ENCODE peak calls at places on chromosomes 5 and 9, in seven cellular contexts. P, J, Y, U, A, M and Q are unnamed samples.

GRCh38 chr9:5835808-5836207 is 2.9 kb upstream of the ERMP1 start:
- DNase-seq in Y (no peak), M (no peak), A (no peak), U (no peak), P (no peak), J (no peak), Q (no peak)

GRCh38 chr5:135220394-135221186 is 178.4 kb downstream of the MACROH2A1 start:
- DNase-seq in J (no peak), A (no peak), P (no peak), U (no peak), M (no peak), Y (no peak), Q (no peak)

GRCh38 chr9:70477146-70477745 is 62.8 kb upstream of the KLF9 start:
- DNase-seq in U (peak; percentile 55), Y (no peak), A (no peak), P (no peak), J (no peak), M (no peak), Q (no peak)

GRCh38 chr5:81202652-81203051 is 30.5 kb upstream of the CKMT2 start:
- DNase-seq in P (no peak), J (no peak), U (peak; percentile 14), M (no peak), Y (no peak), A (no peak), Q (no peak)

GRCh38 chr5:122896598-122897282 is 51.3 kb downstream of the SNX24 start:
- DNase-seq in M (no peak), U (peak; percentile 85), J (no peak), A (peak; percentile 50), Y (no peak), P (no peak), Q (no peak)

GRCh38 chr9:87271696-87272477 is 225.8 kb upstream of the DAPK1 start:
- DNase-seq in P (no peak), A (peak; percentile 30), U (peak; percentile 13), M (no peak), Y (no peak), J (no peak), Q (no peak)

GRCh38 chr9:708556-709432 is 132.7 kb upstream of the DMRT1 start:
- DNase-seq in P (no peak), M (no peak), J (no peak), U (no peak), A (peak; percentile 40), Y (no peak), Q (no peak)

GRCh38 chr9:75390951-75391350 is 302.6 kb downstream of the OSTF1 start:
- DNase-seq in J (no peak), Y (no peak), U (no peak), P (no peak), A (no peak), M (no peak), Q (no peak)

GRCh38 chr5:108747111-108748009 is at the start of gene FER:
- DNase-seq in A (peak; percentile 73), M (peak; percentile 54), P (no peak), U (peak; percentile 79), Y (no peak), J (peak; percentile 73), Q (no peak)

GRCh38 chr9:104780796-104781395 is 17.0 kb downstream of the NIPSNAP3B start:
- DNase-seq in P (no peak), A (peak; percentile 29), J (no peak), Y (no peak), U (peak; percentile 32), M (peak; percentile 10), Q (no peak)

GRCh38 chr5:67066815-67067214 is 129.8 kb downstream of the CD180 start:
- DNase-seq in P (no peak), Y (no peak), A (no peak), J (no peak), M (no peak), U (peak; percentile 39), Q (no peak)

GRCh38 chr5:35938518-35939227 is at the start of gene CAPSL:
- DNase-seq in M (peak; percentile 98), P (peak; percentile 95), U (peak; percentile 70), A (peak; percentile 87), J (peak; percentile 13), Y (peak; percentile 79), Q (peak; percentile 74)

GRCh38 chr5:134139377-134139851 is 24.9 kb downstream of the TCF7 start:
- DNase-seq in A (no peak), J (no peak), U (no peak), M (no peak), P (no peak), Y (no peak), Q (no peak)

GRCh38 chr5:172956936-172957335 is 2.3 kb upstream of the RPL26L1 start:
- DNase-seq in A (no peak), P (no peak), J (no peak), U (no peak), M (no peak), Y (no peak), Q (no peak)

GRCh38 chr9:112097712-112098688 is 77.1 kb downstream of the SUSD1 start:
- DNase-seq in U (peak; percentile 77), M (peak; percentile 92), Y (peak; percentile 72), P (peak; percentile 86), A (peak; percentile 78), J (peak; percentile 62), Q (peak; percentile 80)

GRCh38 chr9:125743687-125744428 is 3.3 kb upstream of the PBX3 start:
- DNase-seq in Y (no peak), M (no peak), P (no peak), U (no peak), J (no peak), A (peak; percentile 35), Q (no peak)

GRCh38 chr5:22900801-22901310 is 47.7 kb upstream of the CDH12 start:
- DNase-seq in P (no peak), J (no peak), A (no peak), M (no peak), Y (no peak), U (no peak), Q (no peak)

GRCh38 chr9:123174887-123175518 is 93.4 kb downstream of the STRBP start:
- DNase-seq in A (no peak), J (no peak), M (no peak), P (no peak), U (no peak), Y (peak; percentile 17), Q (no peak)

GRCh38 chr9:114401344-114401743 is 13.6 kb upstream of the AKNA start:
- DNase-seq in Y (no peak), P (no peak), M (peak; percentile 39), U (no peak), A (no peak), J (no peak), Q (no peak)

GRCh38 chr9:125119643-125120286 is 23.6 kb downstream of the SCAI start:
- DNase-seq in P (no peak), A (peak; percentile 45), M (peak; percentile 31), J (peak; percentile 18), U (peak; percentile 55), Y (no peak), Q (no peak)

GRCh38 chr9:127388037-127388855 is 8.7 kb upstream of the SLC2A8 start:
- DNase-seq in P (no peak), A (peak; percentile 97), M (peak; percentile 38), Y (no peak), U (peak; percentile 98), J (peak; percentile 95), Q (no peak)

GRCh38 chr5:145830594-145830993 is 4.5 kb downstream of the PRELID2 start:
- DNase-seq in J (no peak), U (peak; percentile 81), A (peak; percentile 19), M (no peak), P (no peak), Y (no peak), Q (no peak)
- H3K4me1 ChIP-seq in J (peaks cover 2% of the 10 kb centered on the region), U (peaks cover 7% of the 10 kb centered on the region), A (peaks cover 6% of the 10 kb centered on the region), M (peaks cover under 1% of the 10 kb centered on the region), P (no peaks in the 10 kb centered on the region), Y (peaks cover under 1% of the 10 kb centered on the region), Q (peaks cover 3% of the 10 kb centered on the region)

DNA sequence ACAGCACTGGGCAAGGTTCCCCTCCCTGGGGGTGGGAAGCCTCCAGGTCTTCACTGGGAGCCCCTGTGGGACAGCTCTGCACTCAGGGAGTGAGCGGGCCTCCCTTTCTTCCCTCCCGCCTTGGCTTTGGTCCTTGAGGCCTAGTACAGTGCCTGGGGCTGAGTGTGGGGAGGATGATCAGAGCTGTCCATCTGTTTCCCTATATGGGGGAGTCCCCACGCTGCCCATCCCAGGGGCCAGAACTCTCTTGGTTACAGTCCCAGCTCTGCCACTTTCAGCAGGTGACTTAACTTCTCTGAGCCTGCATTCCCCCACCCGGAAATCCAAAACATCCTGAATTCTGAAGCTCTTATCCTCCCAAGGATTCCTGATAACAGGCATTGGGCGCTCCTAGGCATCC is 42.6 kb downstream of the DAB2IP start:
- DNase-seq in J (no peak), U (no peak), Y (no peak), M (no peak), P (no peak), A (no peak), Q (no peak)
- H2BK5ac ChIP-seq in J (no peak overlapping the region), U (no peak overlapping the region), Y (no peak overlapping the region), M (no peak overlapping the region), P (no peak overlapping the region), A (no peak overlapping the region), Q (no peak overlapping the region)

GRCh38 chr5:31412324-31412723 is 119.6 kb downstream of the DROSHA start:
- DNase-seq in Y (no peak), P (no peak), J (no peak), U (no peak), A (no peak), M (no peak), Q (no peak)

GRCh38 chr5:31410089-31410488 is 121.8 kb downstream of the DROSHA start:
- DNase-seq in Y (no peak), J (no peak), U (no peak), M (no peak), A (no peak), P (no peak), Q (no peak)

GRCh38 chr5:31404325-31404724 is 127.6 kb downstream of the DROSHA start:
- DNase-seq in J (no peak), Y (no peak), P (no peak), M (no peak), U (no peak), A (no peak), Q (no peak)

GRCh38 chr5:31408814-31409213 is 123.1 kb downstream of the DROSHA start:
- DNase-seq in J (peak; percentile 70), Y (no peak), P (no peak), U (peak; percentile 74), M (peak; percentile 68), A (peak; percentile 64), Q (no peak)

DNA sequence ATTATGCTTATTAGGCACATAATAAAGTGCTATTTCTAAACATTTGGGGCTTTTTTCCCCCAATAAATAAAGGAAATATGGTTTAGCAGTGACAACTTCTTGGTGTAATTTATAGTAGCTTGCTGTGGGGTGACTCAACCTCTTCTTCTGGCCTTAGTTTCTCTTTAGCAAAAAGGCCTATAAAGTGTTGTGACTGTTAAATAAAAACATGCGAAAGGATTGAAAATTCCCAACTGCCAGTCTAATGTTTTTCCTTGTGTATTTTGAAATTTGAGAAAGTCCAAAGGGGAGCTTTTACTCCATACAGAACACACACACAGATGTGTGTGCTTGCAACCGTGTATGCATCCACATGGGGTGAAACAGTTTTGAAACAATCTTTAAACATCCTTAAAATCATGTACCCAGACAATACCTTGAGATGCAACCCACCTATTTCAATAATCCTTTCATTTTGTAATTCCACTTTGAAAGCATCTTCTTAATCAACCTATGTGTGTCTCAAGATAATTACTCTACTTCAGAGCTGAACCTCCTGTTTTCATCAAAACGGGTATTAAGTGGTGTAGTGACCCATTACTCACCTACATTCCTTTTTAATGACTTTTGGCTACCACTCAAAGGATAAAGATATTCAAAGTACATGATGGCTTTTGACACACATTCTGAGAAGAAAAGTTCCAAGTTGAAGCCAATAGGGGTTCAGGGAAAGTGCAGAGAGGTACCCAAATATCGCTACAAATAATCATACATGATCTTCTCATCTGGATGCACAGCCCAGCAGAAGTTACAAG is 123.8 kb downstream of the DROSHA start:
- DNase-seq in U (peak; percentile 38), Y (no peak), J (no peak), A (peak; percentile 30), P (no peak), M (no peak), Q (no peak)
- H3K4me2 ChIP-seq in U (peak overlapping the region; percentile 44), Y (no peak overlapping the region), J (no peak overlapping the region), A (no peak overlapping the region), P (no peak overlapping the region), M (no peak overlapping the region), Q (no peak overlapping the region)

GRCh38 chr5:179758905-179759304 is 26.3 kb downstream of the MAML1 start:
- DNase-seq in Y (no peak), J (peak; percentile 76), U (no peak), M (no peak), A (peak; percentile 30), P (no peak), Q (no peak)
- H3K4me1 ChIP-seq in Y (peaks cover 8% of the 10 kb centered on the region), J (peaks cover 24% of the 10 kb centered on the region), U (peaks cover 23% of the 10 kb centered on the region), M (peaks cover 1% of the 10 kb centered on the region), A (peaks cover 30% of the 10 kb centered on the region), P (peaks cover 9% of the 10 kb centered on the region), Q (peaks cover 31% of the 10 kb centered on the region)